ENCODE peak calls at places on chromosomes 3 and 15, in nine cellular contexts. Q is GM12865, O is astrocyte of the spinal cord, W is GM12878, P is spleen, V is AG10803, R is uterus, K is fibroblast of lung, T is astrocyte. E is an unnamed sample.

GRCh38 chr3:72844436-72844999 is 3.7 kb downstream of the SHQ1 start:
- DNase-seq in O (no peak), Q (peak), T (peak), K (peak), P (no peak), R (no peak), V (peak), W (no peak), E (no peak)

GRCh38 chr15:37789881-37790280 is 144.6 kb upstream of the TMCO5A start:
- DNase-seq in T (peak), O (peak), V (peak), K (peak), R (no peak), W (no peak), P (no peak), Q (no peak), E (peak)

GRCh38 chr3:8622873-8623725 is 21.5 kb downstream of the SSUH2 start:
- DNase-seq in T (peak), O (peak), V (peak), W (no peak), Q (peak), R (peak), P (no peak), K (peak), E (peak)

GRCh38 chr15:62457100-62457499 is 292.0 kb upstream of the C2CD4B start:
- DNase-seq in W (no peak), R (no peak), K (no peak), V (no peak), T (no peak), O (no peak), P (no peak), Q (no peak), E (peak)

GRCh38 chr3:12916159-12916558 is 74.8 kb upstream of the RPL32 start:
- DNase-seq in R (no peak), W (no peak), P (peak), K (no peak), V (no peak), O (no peak), Q (peak), T (no peak), E (no peak)

GRCh38 chr15:35907507-35907906 is 361.5 kb upstream of the DPH6 start:
- DNase-seq in T (no peak), Q (no peak), K (no peak), W (no peak), P (no peak), V (no peak), R (no peak), O (peak), E (no peak)

GRCh38 chr3:74338998-74339397 is 275.5 kb downstream of the CNTN3 start:
- DNase-seq in K (no peak), W (no peak), P (no peak), V (no peak), O (no peak), Q (no peak), R (no peak), T (no peak), E (no peak)

GRCh38 chr3:84724877-84725276 is 233.9 kb upstream of the CADM2 start:
- DNase-seq in T (peak), O (peak), Q (no peak), P (peak), V (peak), W (no peak), K (peak), R (no peak), E (peak)

GRCh38 chr15:55601374-55601773 is 13.2 kb upstream of the PYGO1 start:
- DNase-seq in R (no peak), P (no peak), K (no peak), O (no peak), V (no peak), W (no peak), T (no peak), Q (no peak), E (no peak)

GRCh38 chr15:101505610-101506337 is 16.3 kb upstream of the PCSK6 start:
- DNase-seq in K (no peak), R (no peak), V (no peak), P (no peak), W (no peak), O (no peak), T (no peak), Q (peak), E (no peak)

GRCh38 chr3:16171825-16172224 is 2.7 kb upstream of the GALNT15 start:
- DNase-seq in W (no peak), T (no peak), Q (no peak), O (no peak), R (no peak), V (no peak), P (no peak), K (no peak), E (no peak)

GRCh38 chr3:12545473-12545791 is at the start of gene MKRN2OS:
- DNase-seq in P (no peak), K (no peak), O (no peak), Q (no peak), T (no peak), R (no peak), V (no peak), W (no peak), E (peak)

GRCh38 chr3:71430941-71431552 is 152.5 kb downstream of the FOXP1 start:
- DNase-seq in V (peak), W (no peak), P (no peak), T (peak), O (no peak), Q (no peak), K (peak), R (no peak), E (peak)

GRCh38 chr3:114659109-114660081 is 365.6 kb downstream of the TIGIT start:
- DNase-seq in W (no peak), K (no peak), T (no peak), Q (no peak), V (peak), P (no peak), O (peak), R (no peak), E (no peak)

GRCh38 chr15:67915374-67916050 is 75.7 kb upstream of the RNU6-1 start:
- DNase-seq in V (no peak), R (peak), T (no peak), O (peak), Q (no peak), P (no peak), K (no peak), W (no peak), E (no peak)

GRCh38 chr3:114623420-114624046 is 329.7 kb downstream of the TIGIT start:
- DNase-seq in T (no peak), V (peak), W (no peak), Q (peak), R (no peak), O (no peak), K (peak), P (no peak), E (no peak)

GRCh38 chr3:99711361-99711760 is 73.0 kb downstream of the COL8A1 start:
- DNase-seq in V (no peak), K (peak), O (peak), Q (no peak), P (no peak), R (no peak), W (no peak), T (peak), E (no peak)

GRCh38 chr3:88369767-88370166 is 220.0 kb downstream of the C3orf38 start:
- DNase-seq in P (no peak), V (no peak), W (no peak), O (no peak), Q (no peak), T (no peak), K (no peak), R (no peak), E (no peak)

GRCh38 chr3:65669163-65669875 is 369.4 kb downstream of the MAGI1 start:
- DNase-seq in T (peak), W (no peak), P (no peak), K (peak), Q (no peak), O (peak), V (peak), R (no peak), E (peak)

GRCh38 chr3:13574798-13575451 is 26.0 kb downstream of the FBLN2 start:
- DNase-seq in K (peak), W (no peak), R (no peak), O (peak), P (no peak), Q (no peak), V (peak), T (peak), E (no peak)

GRCh38 chr3:29226709-29227108 is 54.2 kb upstream of the RBMS3 start:
- DNase-seq in O (peak), K (peak), W (no peak), T (no peak), P (no peak), Q (no peak), R (no peak), V (peak), E (no peak)

GRCh38 chr3:122955916-122956684 is 71.5 kb downstream of the SEMA5B start:
- DNase-seq in R (no peak), Q (no peak), W (no peak), T (no peak), P (no peak), O (no peak), K (no peak), V (no peak), E (no peak)

GRCh38 chr3:112856537-112856936 is 9.9 kb upstream of the CD200R1L start:
- DNase-seq in W (no peak), R (no peak), V (no peak), Q (peak), T (no peak), K (peak), O (no peak), P (no peak), E (no peak)

GRCh38 chr15:70178335-70179084 is 80.8 kb upstream of the TLE3 start:
- DNase-seq in W (no peak), T (no peak), P (no peak), Q (no peak), R (no peak), O (no peak), V (no peak), K (no peak), E (no peak)

GRCh38 chr3:191528589-191528988 is 67.6 kb downstream of the PYDC2 start:
- DNase-seq in R (no peak), O (peak), Q (no peak), P (no peak), W (no peak), T (no peak), K (peak), V (no peak), E (peak)

GRCh38 chr3:14130230-14130629 is 5.4 kb downstream of the TMEM43 start:
- DNase-seq in W (no peak), P (no peak), R (no peak), Q (no peak), K (no peak), O (no peak), V (no peak), T (no peak), E (no peak)

GRCh38 chr3:48398701-48399386 is 26.8 kb downstream of the FBXW12 start:
- DNase-seq in W (no peak), V (no peak), R (no peak), K (no peak), T (no peak), P (peak), Q (no peak), O (no peak), E (no peak)

GRCh38 chr3:48402907-48403306 is 27.0 kb downstream of the PLXNB1 start:
- DNase-seq in V (no peak), P (no peak), T (no peak), O (no peak), K (no peak), W (no peak), R (peak), Q (no peak), E (no peak)

GRCh38 chr3:48402281-48402732 is 27.6 kb downstream of the PLXNB1 start:
- DNase-seq in W (no peak), V (peak), O (peak), T (peak), R (peak), Q (no peak), P (no peak), K (peak), E (peak)

GRCh38 chr3:48399387-48400172 is 27.6 kb downstream of the FBXW12 start:
- DNase-seq in W (no peak), T (no peak), O (no peak), Q (no peak), K (no peak), V (no peak), P (no peak), R (no peak), E (peak)

DNA sequence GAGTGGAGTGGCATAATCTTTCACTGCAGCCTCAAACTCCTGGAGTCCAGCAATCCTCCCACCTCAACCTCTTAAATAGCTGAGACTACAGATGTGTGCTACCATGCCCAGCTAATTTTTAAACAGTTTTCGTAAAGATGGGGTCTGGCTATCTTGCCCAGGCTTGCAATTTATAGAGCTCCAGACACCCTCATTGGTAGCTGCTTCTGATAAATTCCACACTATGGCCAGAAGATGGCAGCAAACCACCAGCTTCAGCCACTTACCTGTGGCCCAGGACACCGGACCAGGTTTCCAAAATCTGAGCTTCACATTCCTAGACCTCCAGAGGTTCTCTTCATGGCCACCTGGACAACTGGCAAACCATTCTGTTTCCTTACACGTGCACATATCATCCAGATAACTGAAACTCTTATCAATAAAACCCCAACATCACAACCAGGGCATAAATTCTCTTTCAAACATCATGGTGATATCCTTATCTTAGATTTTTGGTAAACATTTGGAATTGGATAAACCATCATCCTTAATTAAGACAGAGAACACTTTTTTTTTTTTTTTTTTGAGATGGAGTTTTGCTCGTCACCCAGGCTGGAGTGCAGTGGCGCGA is 28.9 kb downstream of the FBXW12 start:
- DNase-seq in T (peak), P (peak), R (peak), Q (peak), K (peak), V (peak), W (peak), O (peak), E (peak)
- TF ChIP-seq CTCF in T (peak), P (peak), R (peak), Q (peak), K (peak), V (peak), W (peak), O (peak), E (peak)

GRCh38 chr15:80504931-80505330 is 100.7 kb downstream of the ARNT2 start:
- DNase-seq in R (no peak), V (no peak), P (no peak), T (no peak), O (no peak), Q (no peak), W (no peak), K (no peak), E (no peak)

GRCh38 chr15:80507638-80508316 is 103.6 kb downstream of the ARNT2 start:
- DNase-seq in O (peak), P (no peak), K (peak), T (peak), Q (no peak), R (peak), W (no peak), V (peak), E (peak)

GRCh38 chr15:80506494-80506893 is 102.3 kb downstream of the ARNT2 start:
- DNase-seq in Q (no peak), P (no peak), K (no peak), T (no peak), R (no peak), O (no peak), W (no peak), V (no peak), E (no peak)

GRCh38 chr15:80508783-80509182 is 104.6 kb downstream of the ARNT2 start:
- DNase-seq in P (no peak), R (no peak), T (no peak), V (no peak), O (no peak), K (no peak), Q (no peak), W (no peak), E (no peak)

DNA sequence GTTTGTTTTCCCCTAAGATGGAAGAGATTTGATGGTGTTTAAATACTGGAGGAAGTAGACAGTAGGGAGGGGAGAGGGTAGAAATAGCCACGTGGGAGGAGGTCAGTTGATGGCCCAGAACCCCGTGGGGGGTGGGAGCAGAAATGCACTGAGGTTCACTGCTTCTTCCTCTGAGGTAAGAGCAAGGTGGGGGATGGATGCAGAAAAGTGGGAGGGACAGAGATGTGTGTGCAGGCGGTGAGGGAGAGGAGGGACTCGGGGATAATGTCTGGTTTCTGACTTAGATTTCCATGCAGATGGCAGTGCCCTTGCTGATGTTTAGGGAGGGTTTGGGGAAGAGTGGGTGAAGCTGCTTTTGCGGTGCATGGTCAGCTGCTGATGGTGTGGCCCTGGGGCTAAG is 102.9 kb downstream of the ARNT2 start:
- DNase-seq in K (no peak), R (no peak), Q (no peak), T (no peak), W (no peak), P (no peak), O (no peak), V (peak), E (no peak)
- H3K4me3 ChIP-seq in K (no peak), R (no peak), Q (no peak), T (no peak), W (no peak), P (no peak), O (no peak), V (no peak), E (no peak)

GRCh38 chr15:82748315-82748714 is 38.6 kb upstream of the AP3B2 start:
- DNase-seq in R (no peak), O (no peak), P (no peak), Q (no peak), T (no peak), V (no peak), K (no peak), W (no peak), E (no peak)

GRCh38 chr15:82749951-82750830 is 40.5 kb upstream of the AP3B2 start:
- DNase-seq in K (peak), W (peak), R (peak), O (peak), V (peak), Q (peak), T (peak), P (peak), E (peak)

DNA sequence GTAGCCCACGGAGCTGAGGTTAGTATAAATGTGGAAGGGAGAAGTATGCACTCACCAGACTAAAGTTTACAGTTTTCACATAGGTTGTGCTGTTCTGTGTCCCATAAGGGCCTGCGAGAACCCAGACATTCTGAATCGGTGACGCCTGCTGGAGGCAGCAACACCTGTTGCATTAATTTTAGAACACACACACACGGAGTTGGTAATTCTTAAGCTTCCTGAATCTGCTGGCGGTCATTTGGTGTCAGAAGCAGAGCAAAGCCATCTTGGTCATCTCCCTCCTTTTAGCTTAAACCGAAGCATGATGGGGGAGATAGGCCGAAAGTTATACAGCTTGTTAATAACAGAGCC is 41.1 kb upstream of the AP3B2 start:
- DNase-seq in W (peak), T (no peak), K (peak), R (no peak), O (peak), V (no peak), Q (peak), P (no peak), E (peak)
- TF ChIP-seq CTCF in W (no peak), T (no peak), K (peak), R (no peak), O (no peak), V (no peak), Q (no peak), P (no peak), E (peak)

DNA sequence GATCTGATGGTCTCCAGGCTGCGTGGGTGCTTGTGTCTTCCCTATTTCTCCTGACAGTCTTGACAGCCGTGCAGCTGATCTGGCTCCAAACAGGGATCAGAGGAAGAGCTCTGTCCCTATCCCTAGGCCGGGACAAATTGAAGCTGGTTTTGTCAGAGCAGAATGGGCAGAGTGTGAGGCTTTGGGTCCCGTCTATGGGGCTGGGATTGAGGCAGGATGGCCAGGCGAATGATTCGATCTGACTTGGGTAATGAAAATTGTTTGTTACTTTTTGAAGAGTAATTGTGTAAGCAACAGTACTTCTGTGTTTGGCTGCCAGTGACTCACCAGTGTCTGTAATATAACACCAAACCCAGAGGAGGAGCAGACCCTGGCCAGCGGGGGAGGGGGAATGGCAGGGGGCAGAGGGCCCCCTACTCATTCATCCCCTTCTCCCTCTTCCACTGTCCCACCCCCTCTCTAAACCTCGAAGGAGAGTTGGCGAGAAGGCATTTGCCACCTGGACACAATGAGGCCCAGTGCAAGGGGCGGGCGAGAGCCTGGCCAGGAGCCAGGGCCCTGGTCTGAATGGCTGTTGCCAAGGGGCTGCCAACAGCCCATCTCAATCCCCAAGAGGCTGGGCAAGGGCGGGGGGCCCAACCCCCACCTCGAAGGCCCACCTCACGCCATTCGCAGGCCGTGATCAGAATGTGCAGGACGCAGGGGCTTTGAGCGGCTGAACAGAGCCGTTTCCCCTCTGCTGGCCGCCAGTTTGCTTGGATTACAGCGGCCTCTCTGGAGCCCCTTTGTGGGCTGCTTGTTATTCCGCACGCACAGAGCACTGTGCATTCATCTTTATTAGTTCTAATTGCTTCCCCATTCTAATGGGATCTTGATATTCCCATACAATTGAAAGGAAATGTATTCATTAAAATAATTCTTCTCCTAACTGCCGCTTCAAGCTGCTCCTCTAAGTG is 5.1 kb upstream of the MAGEF1 start:
- DNase-seq in Q (no peak), V (peak), O (peak), T (peak), R (peak), W (no peak), K (peak), P (no peak), E (peak)
- H3K4me3 ChIP-seq in Q (no peak), V (peak), O (no peak), T (peak), R (peak), W (no peak), K (peak), P (no peak), E (no peak)

GRCh38 chr3:60755094-60755493 is 496.2 kb downstream of the FHIT start:
- DNase-seq in O (no peak), T (no peak), P (no peak), R (no peak), K (no peak), W (no peak), Q (peak), V (no peak), E (peak)
- TF ChIP-seq CTCF in O (no peak), T (no peak), P (no peak), R (no peak), K (no peak), W (peak), Q (peak), V (peak), E (peak)

GRCh38 chr15:95097366-95097765 is 866.0 kb downstream of the MCTP2 start:
- DNase-seq in P (no peak), T (no peak), V (no peak), K (no peak), W (no peak), R (no peak), O (no peak), Q (no peak), E (no peak)

DNA sequence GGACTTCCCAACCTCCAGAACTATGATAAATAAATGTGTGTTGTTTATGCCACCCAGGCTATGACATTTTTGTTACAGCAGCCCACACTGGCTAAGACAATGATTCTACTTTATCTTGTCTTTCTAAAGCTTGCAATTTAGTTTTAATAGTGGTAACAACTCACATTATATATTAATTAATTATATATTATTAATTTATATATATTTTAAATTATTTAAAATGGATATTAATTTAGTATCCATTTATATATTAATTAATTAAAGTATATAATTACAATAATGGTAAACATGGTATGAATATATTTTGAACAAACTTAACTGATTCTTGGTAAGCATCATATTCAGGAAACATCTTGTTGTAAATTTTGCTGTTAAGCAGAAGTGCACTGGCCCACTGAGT is 863.9 kb downstream of the MCTP2 start:
- DNase-seq in Q (no peak), R (no peak), P (no peak), V (no peak), W (no peak), O (no peak), T (no peak), K (no peak), E (no peak)
- H3K4me3 ChIP-seq in Q (no peak), R (no peak), P (no peak), V (no peak), W (no peak), O (no peak), T (no peak), K (no peak), E (no peak)